ENCODE peak calls at places on chromosomes 1 and 21, in five cellular contexts. One of them, this sample, is unnamed.

GRCh38 chr1:84504580-84505021 is 1.6 kb upstream of the SPATA1 start:
- DNase-seq in islet precursor cell: no peak
- DNase-seq in GM12892: no peak
- DNase-seq in progenitor cell of endocrine pancreas: no peak
- DNase-seq in A549: peak
- DNase-seq in this sample: no peak

GRCh38 chr1:40668769-40669525 is 3.5 kb upstream of the RIMS3 start:
- DNase-seq in islet precursor cell: peak
- DNase-seq in GM12892: peak
- DNase-seq in progenitor cell of endocrine pancreas: peak
- DNase-seq in A549: peak
- DNase-seq in this sample: peak

GRCh38 chr21:16587141-16587570 is 857.4 kb downstream of the USP25 start:
- DNase-seq in islet precursor cell: peak
- DNase-seq in GM12892: no peak
- DNase-seq in progenitor cell of endocrine pancreas: no peak
- DNase-seq in A549: peak
- DNase-seq in this sample: no peak

GRCh38 chr1:83053446-83053845 is 945.5 kb downstream of the TTLL7 start:
- DNase-seq in islet precursor cell: no peak
- DNase-seq in GM12892: no peak
- DNase-seq in progenitor cell of endocrine pancreas: no peak
- DNase-seq in A549: no peak
- DNase-seq in this sample: no peak

GRCh38 chr21:29299906-29300546 is 1.3 kb downstream of the BACH1 start:
- DNase-seq in islet precursor cell: peak
- DNase-seq in GM12892: peak
- DNase-seq in progenitor cell of endocrine pancreas: no peak
- DNase-seq in A549: peak
- DNase-seq in this sample: peak

GRCh38 chr1:153646672-153647374 is 11.7 kb upstream of the SNAPIN start:
- DNase-seq in islet precursor cell: no peak
- DNase-seq in GM12892: no peak
- DNase-seq in progenitor cell of endocrine pancreas: no peak
- DNase-seq in A549: peak
- DNase-seq in this sample: no peak

GRCh38 chr1:33667386-33668282 is 195.2 kb downstream of the ZSCAN20 start:
- DNase-seq in islet precursor cell: no peak
- DNase-seq in GM12892: no peak
- DNase-seq in progenitor cell of endocrine pancreas: no peak
- DNase-seq in A549: no peak
- DNase-seq in this sample: no peak

GRCh38 chr21:33854604-33855003 is 61.0 kb downstream of the ATP5PO start:
- DNase-seq in islet precursor cell: peak
- DNase-seq in GM12892: no peak
- DNase-seq in progenitor cell of endocrine pancreas: no peak
- DNase-seq in A549: peak
- DNase-seq in this sample: peak

This sample was measured in ELF-1.